ENCODE peak calls at places on chromosomes 12 and 14, in four cellular contexts. G is neural progenitor cell, L is NCI-H748 treated with DMSO at 0.1 percent for 48 hours, U is stomach. M is an unnamed sample.

GRCh38 chr12:107558816-107559382 is 126.7 kb upstream of the PWP1 start:
- DNase-seq in U (no peak), L (no peak), G (no peak), M (no peak)

GRCh38 chr12:117284160-117284559 is 77.3 kb downstream of the NOS1 start:
- DNase-seq in G (no peak), L (no peak), U (no peak), M (no peak)

GRCh38 chr12:1256285-1256684 is 265.3 kb downstream of the ERC1 start:
- DNase-seq in L (no peak), U (no peak), G (no peak), M (no peak)

GRCh38 chr14:99150236-99150635 is 121.8 kb downstream of the BCL11B start:
- DNase-seq in U (no peak), G (no peak), L (no peak), M (no peak)

GRCh38 chr14:102370305-102370809 is 7.6 kb downstream of the TECPR2 start:
- DNase-seq in L (no peak), U (no peak), G (no peak), M (no peak)

GRCh38 chr12:90909069-90909676 is 45.8 kb downstream of the CCER1 start:
- DNase-seq in L (no peak), U (no peak), G (peak), M (peak)

GRCh38 chr12:57756406-57757341 is 1.8 kb downstream of the MARCHF9 start:
- DNase-seq in U (peak), G (peak), L (peak), M (no peak)

GRCh38 chr12:62604856-62605255 is 138.2 kb downstream of the MON2 start:
- DNase-seq in L (no peak), G (no peak), U (no peak), M (no peak)

GRCh38 chr14:92690171-92691011 is 58.0 kb downstream of the LGMN start:
- DNase-seq in L (no peak), U (peak), G (no peak), M (peak)

GRCh38 chr12:99522456-99522855 is 125.1 kb upstream of the GARIN6 start:
- DNase-seq in L (no peak), G (no peak), U (no peak), M (no peak)

GRCh38 chr14:51533160-51533559 is 118.5 kb upstream of the FRMD6 start:
- DNase-seq in L (no peak), G (no peak), U (no peak), M (no peak)